ENCODE peak calls at places on chromosomes 7 and 10, in five cellular contexts. One of them, this sample, is unnamed.

GRCh38 chr7:128007293-128007680 is 23.9 kb downstream of the LRRC4 start:
- DNase-seq in IMR-90: no peak
- DNase-seq in nephron progenitor cell: no peak
- DNase-seq in body of pancreas: no peak
- DNase-seq in psoas muscle: no peak
- DNase-seq in this sample: no peak

GRCh38 chr10:36493511-36493880 is 631.9 kb upstream of the ANKRD30A start:
- DNase-seq in IMR-90: peak; percentile 70
- DNase-seq in nephron progenitor cell: no peak
- DNase-seq in body of pancreas: no peak
- DNase-seq in psoas muscle: no peak
- DNase-seq in this sample: no peak

GRCh38 chr10:49397036-49397999 is 1.4 kb upstream of the DRGX start:
- DNase-seq in IMR-90: no peak
- DNase-seq in nephron progenitor cell: peak; percentile 33
- DNase-seq in body of pancreas: no peak
- DNase-seq in psoas muscle: no peak
- DNase-seq in this sample: peak; percentile 54

GRCh38 chr7:23349484-23350157 is 50.5 kb downstream of the MALSU1 start:
- DNase-seq in IMR-90: peak; percentile 90
- DNase-seq in nephron progenitor cell: no peak
- DNase-seq in body of pancreas: no peak
- DNase-seq in psoas muscle: no peak
- DNase-seq in this sample: no peak

GRCh38 chr10:78505657-78506056 is 472.0 kb downstream of the RPS24 start:
- DNase-seq in IMR-90: peak; percentile 57
- DNase-seq in nephron progenitor cell: no peak
- DNase-seq in body of pancreas: no peak
- DNase-seq in psoas muscle: no peak
- DNase-seq in this sample: no peak

GRCh38 chr10:103737735-103738367 is 117.5 kb downstream of the SH3PXD2A start:
- DNase-seq in IMR-90: no peak
- DNase-seq in nephron progenitor cell: no peak
- DNase-seq in body of pancreas: no peak
- DNase-seq in psoas muscle: peak; percentile 42
- DNase-seq in this sample: no peak

GRCh38 chr10:71134732-71135211 is 77.6 kb upstream of the UNC5B start:
- DNase-seq in IMR-90: no peak
- DNase-seq in nephron progenitor cell: no peak
- DNase-seq in body of pancreas: no peak
- DNase-seq in psoas muscle: no peak
- DNase-seq in this sample: no peak

GRCh38 chr10:4918236-4918635 is 45.0 kb upstream of the AKR1C1 start:
- DNase-seq in IMR-90: no peak
- DNase-seq in nephron progenitor cell: no peak
- DNase-seq in body of pancreas: no peak
- DNase-seq in psoas muscle: no peak
- DNase-seq in this sample: no peak

GRCh38 chr7:103447073-103447960 is 1.3 kb upstream of the SLC26A5 start:
- DNase-seq in IMR-90: peak; percentile 62
- DNase-seq in nephron progenitor cell: peak; percentile 65
- DNase-seq in body of pancreas: peak; percentile 60
- DNase-seq in psoas muscle: no peak
- DNase-seq in this sample: peak; percentile 65

GRCh38 chr10:49615721-49616120 is 1.9 kb downstream of the CHAT start:
- DNase-seq in IMR-90: no peak
- DNase-seq in nephron progenitor cell: no peak
- DNase-seq in body of pancreas: no peak
- DNase-seq in psoas muscle: peak; percentile 19
- DNase-seq in this sample: no peak

GRCh38 chr10:72261323-72262018 is 12.3 kb upstream of the DDIT4 start:
- DNase-seq in IMR-90: no peak
- DNase-seq in nephron progenitor cell: no peak
- DNase-seq in body of pancreas: no peak
- DNase-seq in psoas muscle: no peak
- DNase-seq in this sample: peak; percentile 33

GRCh38 chr10:34762603-34763299 is 52.3 kb downstream of the PARD3 start:
- DNase-seq in IMR-90: no peak
- DNase-seq in nephron progenitor cell: no peak
- DNase-seq in body of pancreas: no peak
- DNase-seq in psoas muscle: no peak
- DNase-seq in this sample: no peak

GRCh38 chr10:5585517-5586222 is 60.9 kb downstream of the CALML3 start:
- DNase-seq in IMR-90: no peak
- DNase-seq in nephron progenitor cell: no peak
- DNase-seq in body of pancreas: no peak
- DNase-seq in psoas muscle: no peak
- DNase-seq in this sample: no peak

GRCh38 chr10:119807960-119808697 is 64.5 kb downstream of the MCMBP start:
- DNase-seq in IMR-90: peak; percentile 93
- DNase-seq in nephron progenitor cell: no peak
- DNase-seq in body of pancreas: no peak
- DNase-seq in psoas muscle: no peak
- DNase-seq in this sample: no peak

GRCh38 chr10:16964571-16965241 is 147.5 kb upstream of the RSU1 start:
- DNase-seq in IMR-90: no peak
- DNase-seq in nephron progenitor cell: no peak
- DNase-seq in body of pancreas: no peak
- DNase-seq in psoas muscle: no peak
- DNase-seq in this sample: no peak

GRCh38 chr7:155963771-155964195 is 151.5 kb upstream of the SHH start:
- DNase-seq in IMR-90: no peak
- DNase-seq in nephron progenitor cell: no peak
- DNase-seq in body of pancreas: no peak
- DNase-seq in psoas muscle: no peak
- DNase-seq in this sample: no peak

GRCh38 chr10:14527915-14528314 is 197.2 kb upstream of the FRMD4A start:
- DNase-seq in IMR-90: no peak
- DNase-seq in nephron progenitor cell: no peak
- DNase-seq in body of pancreas: no peak
- DNase-seq in psoas muscle: no peak
- DNase-seq in this sample: no peak

GRCh38 chr7:112938895-112939588 is 147.6 kb downstream of the GPR85 start:
- DNase-seq in IMR-90: peak; percentile 20
- DNase-seq in nephron progenitor cell: peak; percentile 71
- DNase-seq in body of pancreas: peak; percentile 27
- DNase-seq in psoas muscle: peak; percentile 58
- DNase-seq in this sample: peak; percentile 57

GRCh38 chr10:131786756-131787605 is 113.8 kb upstream of the PPP2R2D start:
- DNase-seq in IMR-90: peak; percentile 17
- DNase-seq in nephron progenitor cell: peak; percentile 56
- DNase-seq in body of pancreas: peak; percentile 61
- DNase-seq in psoas muscle: no peak
- DNase-seq in this sample: no peak

GRCh38 chr10:58886390-58886789 is 290.1 kb upstream of the PHYHIPL start:
- DNase-seq in IMR-90: no peak
- DNase-seq in nephron progenitor cell: no peak
- DNase-seq in body of pancreas: no peak
- DNase-seq in psoas muscle: no peak
- DNase-seq in this sample: no peak

GRCh38 chr7:158407581-158408331 is 179.9 kb downstream of the PTPRN2 start:
- DNase-seq in IMR-90: no peak
- DNase-seq in nephron progenitor cell: no peak
- DNase-seq in body of pancreas: no peak
- DNase-seq in psoas muscle: no peak
- DNase-seq in this sample: no peak

GRCh38 chr10:75239391-75239790 is 3.6 kb upstream of the COMTD1 start:
- DNase-seq in IMR-90: no peak
- DNase-seq in nephron progenitor cell: no peak
- DNase-seq in body of pancreas: no peak
- DNase-seq in psoas muscle: no peak
- DNase-seq in this sample: no peak

GRCh38 chr10:30748152-30748845 is 118.7 kb upstream of the LYZL2 start:
- DNase-seq in IMR-90: no peak
- DNase-seq in nephron progenitor cell: no peak
- DNase-seq in body of pancreas: no peak
- DNase-seq in psoas muscle: no peak
- DNase-seq in this sample: no peak

GRCh38 chr10:30828227-30828626 is 198.7 kb upstream of the LYZL2 start:
- DNase-seq in IMR-90: no peak
- DNase-seq in nephron progenitor cell: no peak
- DNase-seq in body of pancreas: no peak
- DNase-seq in psoas muscle: no peak
- DNase-seq in this sample: no peak

GRCh38 chr10:13659887-13660544 is 73.3 kb downstream of the PRPF18 start:
- DNase-seq in IMR-90: peak; percentile 50
- DNase-seq in nephron progenitor cell: peak; percentile 74
- DNase-seq in body of pancreas: peak; percentile 64
- DNase-seq in psoas muscle: peak; percentile 83
- DNase-seq in this sample: peak; percentile 75

GRCh38 chr10:93512565-93512964 is 16.2 kb downstream of the CEP55 start:
- DNase-seq in IMR-90: peak; percentile 91
- DNase-seq in nephron progenitor cell: no peak
- DNase-seq in body of pancreas: no peak
- DNase-seq in psoas muscle: no peak
- DNase-seq in this sample: no peak

GRCh38 chr7:81111358-81111757 is 192.5 kb upstream of the SEMA3C start:
- DNase-seq in IMR-90: peak; percentile 95
- DNase-seq in nephron progenitor cell: no peak
- DNase-seq in body of pancreas: no peak
- DNase-seq in psoas muscle: no peak
- DNase-seq in this sample: no peak

GRCh38 chr10:33067481-33067880 is 109.5 kb upstream of the ITGB1 start:
- DNase-seq in IMR-90: peak; percentile 42
- DNase-seq in nephron progenitor cell: no peak
- DNase-seq in body of pancreas: no peak
- DNase-seq in psoas muscle: no peak
- DNase-seq in this sample: no peak

GRCh38 chr7:98573816-98574215 is 43.3 kb upstream of the NPTX2 start:
- DNase-seq in IMR-90: no peak
- DNase-seq in nephron progenitor cell: no peak
- DNase-seq in body of pancreas: no peak
- DNase-seq in psoas muscle: no peak
- DNase-seq in this sample: no peak

GRCh38 chr7:11203224-11203623 is 229.6 kb downstream of the PHF14 start:
- DNase-seq in IMR-90: no peak
- DNase-seq in nephron progenitor cell: no peak
- DNase-seq in body of pancreas: no peak
- DNase-seq in psoas muscle: no peak
- DNase-seq in this sample: no peak

GRCh38 chr7:11210374-11210773 is 236.7 kb downstream of the PHF14 start:
- DNase-seq in IMR-90: no peak
- DNase-seq in nephron progenitor cell: no peak
- DNase-seq in body of pancreas: no peak
- DNase-seq in psoas muscle: no peak
- DNase-seq in this sample: no peak

GRCh38 chr7:11203688-11204087 is 230.0 kb downstream of the PHF14 start:
- DNase-seq in IMR-90: no peak
- DNase-seq in nephron progenitor cell: peak; percentile 11
- DNase-seq in body of pancreas: no peak
- DNase-seq in psoas muscle: peak; percentile 53
- DNase-seq in this sample: peak; percentile 51

GRCh38 chr7:11206131-11206921 is 232.7 kb downstream of the PHF14 start:
- DNase-seq in IMR-90: no peak
- DNase-seq in nephron progenitor cell: no peak
- DNase-seq in body of pancreas: no peak
- DNase-seq in psoas muscle: no peak
- DNase-seq in this sample: no peak

GRCh38 chr7:11207565-11207964 is 233.9 kb downstream of the PHF14 start:
- DNase-seq in IMR-90: no peak
- DNase-seq in nephron progenitor cell: no peak
- DNase-seq in body of pancreas: no peak
- DNase-seq in psoas muscle: no peak
- DNase-seq in this sample: no peak
- TF ChIP-seq CTCF in IMR-90: no peak
- TF ChIP-seq CTCF in nephron progenitor cell: no peak
- TF ChIP-seq CTCF in body of pancreas: no peak
- TF ChIP-seq CTCF in psoas muscle: no peak
- TF ChIP-seq CTCF in this sample: no peak

GRCh38 chr10:53135897-53136253 is 363.3 kb upstream of the MBL2 start:
- DNase-seq in IMR-90: no peak
- DNase-seq in nephron progenitor cell: no peak
- DNase-seq in body of pancreas: no peak
- DNase-seq in psoas muscle: no peak
- DNase-seq in this sample: no peak
- TF ChIP-seq CTCF in IMR-90: no peak
- TF ChIP-seq CTCF in nephron progenitor cell: no peak
- TF ChIP-seq CTCF in body of pancreas: no peak
- TF ChIP-seq CTCF in psoas muscle: no peak
- TF ChIP-seq CTCF in this sample: no peak

GRCh38 chr10:18142151-18142550 is 1.9 kb downstream of the CACNB2 start:
- DNase-seq in IMR-90: no peak
- DNase-seq in nephron progenitor cell: no peak
- DNase-seq in body of pancreas: no peak
- DNase-seq in psoas muscle: no peak
- DNase-seq in this sample: no peak

GRCh38 chr10:18136056-18136916 is 3.9 kb upstream of the CACNB2 start:
- DNase-seq in IMR-90: no peak
- DNase-seq in nephron progenitor cell: no peak
- DNase-seq in body of pancreas: no peak
- DNase-seq in psoas muscle: no peak
- DNase-seq in this sample: no peak

GRCh38 chr10:18137111-18137510 is 3.1 kb upstream of the CACNB2 start:
- DNase-seq in IMR-90: no peak
- DNase-seq in nephron progenitor cell: no peak
- DNase-seq in body of pancreas: no peak
- DNase-seq in psoas muscle: no peak
- DNase-seq in this sample: no peak

GRCh38 chr10:18140957-18141888 is 999 bp downstream of the CACNB2 start:
- DNase-seq in IMR-90: no peak
- DNase-seq in nephron progenitor cell: no peak
- DNase-seq in body of pancreas: peak; percentile 46
- DNase-seq in psoas muscle: no peak
- DNase-seq in this sample: no peak

DNA sequence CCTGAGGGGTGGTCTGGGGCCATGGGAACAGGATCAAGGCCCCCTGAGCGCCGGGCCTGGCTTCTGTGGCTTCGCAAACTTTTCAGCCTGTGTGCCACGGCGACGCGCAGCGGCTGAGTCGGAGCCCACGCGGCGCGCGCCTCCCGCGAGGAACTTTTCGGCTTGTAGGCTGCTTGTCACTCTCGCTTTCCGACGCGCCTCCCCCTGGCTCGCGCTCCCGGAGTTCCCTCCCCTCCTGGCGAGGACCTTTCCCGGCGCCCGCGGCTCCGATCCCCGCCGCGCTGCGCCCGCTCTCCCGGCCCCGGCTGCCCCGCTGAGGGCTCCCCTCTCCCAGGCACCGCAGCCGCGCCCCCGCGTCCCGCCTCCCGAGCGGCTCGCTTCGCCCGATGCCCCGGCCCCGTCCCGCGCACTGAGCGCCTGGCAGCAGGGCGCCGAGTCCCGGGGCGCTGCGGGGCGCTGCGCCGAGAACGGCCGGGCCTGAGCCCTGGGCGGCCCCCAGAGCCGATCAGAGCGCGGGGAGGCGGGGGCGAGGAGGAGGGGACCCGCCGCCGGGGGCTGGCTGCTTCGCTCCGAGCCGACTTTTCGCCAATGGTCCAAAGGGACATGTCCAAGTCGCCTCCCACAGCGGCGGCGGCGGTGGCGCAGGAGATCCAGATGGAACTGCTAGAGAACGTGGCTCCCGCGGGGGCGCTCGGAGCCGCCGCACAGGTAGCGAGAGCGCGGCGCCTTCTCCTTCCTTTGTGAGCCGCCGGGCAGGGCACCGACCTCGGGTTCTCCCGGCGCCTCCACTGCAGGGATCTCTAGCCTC is at the start of gene CACNB2:
- DNase-seq in IMR-90: peak; percentile 51
- DNase-seq in nephron progenitor cell: peak; percentile 79
- DNase-seq in body of pancreas: peak; percentile 85
- DNase-seq in psoas muscle: peak; percentile 76
- DNase-seq in this sample: peak; percentile 65
- TF ChIP-seq CTCF in IMR-90: no peak
- TF ChIP-seq CTCF in nephron progenitor cell: no peak
- TF ChIP-seq CTCF in body of pancreas: no peak
- TF ChIP-seq CTCF in psoas muscle: no peak
- TF ChIP-seq CTCF in this sample: no peak

GRCh38 chr10:118564652-118565051 is 30.8 kb downstream of the PRLHR start:
- DNase-seq in IMR-90: no peak
- DNase-seq in nephron progenitor cell: peak; percentile 43
- DNase-seq in body of pancreas: no peak
- DNase-seq in psoas muscle: no peak
- DNase-seq in this sample: peak; percentile 64
- TF ChIP-seq CTCF in IMR-90: peak; percentile 33
- TF ChIP-seq CTCF in nephron progenitor cell: peak; percentile 23
- TF ChIP-seq CTCF in body of pancreas: no peak
- TF ChIP-seq CTCF in psoas muscle: no peak
- TF ChIP-seq CTCF in this sample: no peak

This sample was measured in glutamatergic neuron.